ENCODE peak calls at places on chromosomes 12 and 14, in six cellular contexts. One of them, this sample, is unnamed.

GRCh38 chr12:108099085-108099484 is 30.0 kb upstream of the WSCD2 start:
- DNase-seq in stimulated activated CD4-positive, alpha-beta T cell treated with anti-CD3 and anti-CD28 coated beads, Interleukin-15, amount 100 ng/mL, for 24 hours: no peak
- DNase-seq in HEK293T: no peak
- DNase-seq in glutamatergic neuron: no peak
- DNase-seq in nucleus accumbens: no peak
- DNase-seq in Peyer's patch: no peak
- DNase-seq in this sample: no peak

GRCh38 chr14:79417961-79418360 is 793.3 kb downstream of the DIO2 start:
- DNase-seq in stimulated activated CD4-positive, alpha-beta T cell treated with anti-CD3 and anti-CD28 coated beads, Interleukin-15, amount 100 ng/mL, for 24 hours: no peak
- DNase-seq in HEK293T: no peak
- DNase-seq in glutamatergic neuron: no peak
- DNase-seq in nucleus accumbens: no peak
- DNase-seq in Peyer's patch: no peak
- DNase-seq in this sample: no peak

GRCh38 chr12:94266796-94267529 is 118.6 kb downstream of the PLXNC1 start:
- DNase-seq in stimulated activated CD4-positive, alpha-beta T cell treated with anti-CD3 and anti-CD28 coated beads, Interleukin-15, amount 100 ng/mL, for 24 hours: no peak
- DNase-seq in HEK293T: no peak
- DNase-seq in glutamatergic neuron: no peak
- DNase-seq in nucleus accumbens: no peak
- DNase-seq in Peyer's patch: no peak
- DNase-seq in this sample: no peak

GRCh38 chr12:25557830-25558436 is 4.8 kb upstream of the LMNTD1 start:
- DNase-seq in stimulated activated CD4-positive, alpha-beta T cell treated with anti-CD3 and anti-CD28 coated beads, Interleukin-15, amount 100 ng/mL, for 24 hours: peak
- DNase-seq in HEK293T: peak
- DNase-seq in glutamatergic neuron: no peak
- DNase-seq in nucleus accumbens: no peak
- DNase-seq in Peyer's patch: no peak
- DNase-seq in this sample: no peak

GRCh38 chr12:62841841-62842240 is 93.1 kb downstream of the PPM1H start:
- DNase-seq in stimulated activated CD4-positive, alpha-beta T cell treated with anti-CD3 and anti-CD28 coated beads, Interleukin-15, amount 100 ng/mL, for 24 hours: no peak
- DNase-seq in HEK293T: no peak
- DNase-seq in glutamatergic neuron: no peak
- DNase-seq in nucleus accumbens: no peak
- DNase-seq in Peyer's patch: no peak
- DNase-seq in this sample: no peak

GRCh38 chr12:130137141-130138018 is 24.9 kb upstream of the FZD10 start:
- DNase-seq in stimulated activated CD4-positive, alpha-beta T cell treated with anti-CD3 and anti-CD28 coated beads, Interleukin-15, amount 100 ng/mL, for 24 hours: no peak
- DNase-seq in HEK293T: no peak
- DNase-seq in glutamatergic neuron: no peak
- DNase-seq in nucleus accumbens: no peak
- DNase-seq in Peyer's patch: no peak
- DNase-seq in this sample: no peak

GRCh38 chr12:87428701-87429277 is 600.4 kb downstream of the C12orf50 start:
- DNase-seq in stimulated activated CD4-positive, alpha-beta T cell treated with anti-CD3 and anti-CD28 coated beads, Interleukin-15, amount 100 ng/mL, for 24 hours: no peak
- DNase-seq in HEK293T: no peak
- DNase-seq in glutamatergic neuron: no peak
- DNase-seq in nucleus accumbens: no peak
- DNase-seq in Peyer's patch: no peak
- DNase-seq in this sample: no peak

GRCh38 chr14:102717211-102717610 is 60.0 kb upstream of the TRAF3 start:
- DNase-seq in stimulated activated CD4-positive, alpha-beta T cell treated with anti-CD3 and anti-CD28 coated beads, Interleukin-15, amount 100 ng/mL, for 24 hours: no peak
- DNase-seq in HEK293T: no peak
- DNase-seq in glutamatergic neuron: no peak
- DNase-seq in nucleus accumbens: no peak
- DNase-seq in Peyer's patch: no peak
- DNase-seq in this sample: no peak

GRCh38 chr12:105281694-105282049 is 45.7 kb upstream of the APPL2 start:
- DNase-seq in stimulated activated CD4-positive, alpha-beta T cell treated with anti-CD3 and anti-CD28 coated beads, Interleukin-15, amount 100 ng/mL, for 24 hours: no peak
- DNase-seq in HEK293T: no peak
- DNase-seq in glutamatergic neuron: no peak
- DNase-seq in nucleus accumbens: no peak
- DNase-seq in Peyer's patch: no peak
- DNase-seq in this sample: no peak

GRCh38 chr12:27236498-27236897 is 7.6 kb upstream of the STK38L start:
- DNase-seq in stimulated activated CD4-positive, alpha-beta T cell treated with anti-CD3 and anti-CD28 coated beads, Interleukin-15, amount 100 ng/mL, for 24 hours: peak
- DNase-seq in HEK293T: no peak
- DNase-seq in glutamatergic neuron: no peak
- DNase-seq in nucleus accumbens: no peak
- DNase-seq in Peyer's patch: no peak
- DNase-seq in this sample: no peak

GRCh38 chr12:25058619-25059018 is 109.7 kb upstream of the BCAT1 start:
- DNase-seq in stimulated activated CD4-positive, alpha-beta T cell treated with anti-CD3 and anti-CD28 coated beads, Interleukin-15, amount 100 ng/mL, for 24 hours: no peak
- DNase-seq in HEK293T: no peak
- DNase-seq in glutamatergic neuron: no peak
- DNase-seq in nucleus accumbens: no peak
- DNase-seq in Peyer's patch: no peak
- DNase-seq in this sample: no peak

GRCh38 chr12:52867636-52868035 is 18.8 kb upstream of the KRT78 start:
- DNase-seq in stimulated activated CD4-positive, alpha-beta T cell treated with anti-CD3 and anti-CD28 coated beads, Interleukin-15, amount 100 ng/mL, for 24 hours: peak
- DNase-seq in HEK293T: no peak
- DNase-seq in glutamatergic neuron: no peak
- DNase-seq in nucleus accumbens: no peak
- DNase-seq in Peyer's patch: peak
- DNase-seq in this sample: no peak

GRCh38 chr12:5512585-5512970 is 80.7 kb downstream of the NTF3 start:
- DNase-seq in stimulated activated CD4-positive, alpha-beta T cell treated with anti-CD3 and anti-CD28 coated beads, Interleukin-15, amount 100 ng/mL, for 24 hours: no peak
- DNase-seq in HEK293T: no peak
- DNase-seq in glutamatergic neuron: no peak
- DNase-seq in nucleus accumbens: no peak
- DNase-seq in Peyer's patch: no peak
- DNase-seq in this sample: no peak

GRCh38 chr14:103224996-103225874 is 102.0 kb downstream of the TNFAIP2 start:
- DNase-seq in stimulated activated CD4-positive, alpha-beta T cell treated with anti-CD3 and anti-CD28 coated beads, Interleukin-15, amount 100 ng/mL, for 24 hours: no peak
- DNase-seq in HEK293T: no peak
- DNase-seq in glutamatergic neuron: no peak
- DNase-seq in nucleus accumbens: no peak
- DNase-seq in Peyer's patch: no peak
- DNase-seq in this sample: no peak

This sample was measured in right lobe of liver.